ENCODE peak calls at places on chromosomes 13 and 19, in nine cellular contexts. One of them, this sample, is unnamed.

GRCh38 chr13:43804461-43805070 is 17.8 kb upstream of the ENOX1 start:
- DNase-seq in transverse colon: no peak
- DNase-seq in endothelial cell of umbilical vein: peak; percentile 83
- DNase-seq in breast epithelium: no peak
- DNase-seq in HCT116: peak; percentile 55
- DNase-seq in vagina: no peak
- DNase-seq in GM12891: no peak
- DNase-seq in stomach: no peak
- DNase-seq in GM12892: no peak
- DNase-seq in this sample: no peak

GRCh38 chr19:8569066-8569761 is 8.0 kb downstream of the MYO1F start:
- DNase-seq in transverse colon: peak; percentile 62
- DNase-seq in stomach: peak; percentile 44
- DNase-seq in GM12892: peak; percentile 70
- DNase-seq in endothelial cell of umbilical vein: no peak
- DNase-seq in HCT116: peak; percentile 49
- DNase-seq in vagina: no peak
- DNase-seq in GM12891: peak; percentile 84
- DNase-seq in breast epithelium: no peak
- DNase-seq in this sample: no peak

GRCh38 chr13:93284056-93284455 is 57.4 kb downstream of the GPC6 start:
- DNase-seq in HCT116: no peak
- DNase-seq in GM12891: no peak
- DNase-seq in vagina: no peak
- DNase-seq in GM12892: no peak
- DNase-seq in endothelial cell of umbilical vein: no peak
- DNase-seq in stomach: no peak
- DNase-seq in transverse colon: no peak
- DNase-seq in breast epithelium: no peak
- DNase-seq in this sample: no peak

GRCh38 chr19:2627319-2627829 is 75.1 kb downstream of the GNG7 start:
- DNase-seq in GM12891: no peak
- DNase-seq in HCT116: peak; percentile 92
- DNase-seq in transverse colon: peak; percentile 69
- DNase-seq in breast epithelium: peak; percentile 68
- DNase-seq in stomach: peak; percentile 87
- DNase-seq in vagina: peak; percentile 93
- DNase-seq in GM12892: no peak
- DNase-seq in endothelial cell of umbilical vein: peak; percentile 94
- DNase-seq in this sample: peak; percentile 95

GRCh38 chr13:113560645-113561416 is 23.7 kb upstream of the TFDP1 start:
- DNase-seq in stomach: peak; percentile 23
- DNase-seq in vagina: peak; percentile 72
- DNase-seq in GM12891: no peak
- DNase-seq in endothelial cell of umbilical vein: no peak
- DNase-seq in HCT116: no peak
- DNase-seq in transverse colon: no peak
- DNase-seq in GM12892: no peak
- DNase-seq in breast epithelium: peak; percentile 14
- DNase-seq in this sample: peak; percentile 82

GRCh38 chr19:31483226-31483857 is 134.1 kb upstream of the TSHZ3 start:
- DNase-seq in transverse colon: no peak
- DNase-seq in GM12892: no peak
- DNase-seq in HCT116: no peak
- DNase-seq in stomach: no peak
- DNase-seq in breast epithelium: no peak
- DNase-seq in vagina: no peak
- DNase-seq in endothelial cell of umbilical vein: no peak
- DNase-seq in GM12891: no peak
- DNase-seq in this sample: peak; percentile 92

GRCh38 chr13:39056018-39056417 is 17.8 kb downstream of the NHLRC3 start:
- DNase-seq in endothelial cell of umbilical vein: no peak
- DNase-seq in HCT116: no peak
- DNase-seq in stomach: no peak
- DNase-seq in GM12891: no peak
- DNase-seq in breast epithelium: no peak
- DNase-seq in transverse colon: no peak
- DNase-seq in vagina: no peak
- DNase-seq in GM12892: no peak
- DNase-seq in this sample: no peak

GRCh38 chr19:46076951-46077814 is 36.4 kb upstream of the IGFL4 start:
- DNase-seq in breast epithelium: no peak
- DNase-seq in transverse colon: peak; percentile 57
- DNase-seq in HCT116: peak; percentile 82
- DNase-seq in GM12891: peak; percentile 43
- DNase-seq in stomach: peak; percentile 52
- DNase-seq in vagina: no peak
- DNase-seq in GM12892: peak; percentile 33
- DNase-seq in endothelial cell of umbilical vein: peak; percentile 82
- DNase-seq in this sample: no peak

GRCh38 chr13:50235604-50236003 is 220.4 kb downstream of the KCNRG start:
- DNase-seq in GM12891: no peak
- DNase-seq in GM12892: no peak
- DNase-seq in vagina: no peak
- DNase-seq in endothelial cell of umbilical vein: no peak
- DNase-seq in HCT116: no peak
- DNase-seq in transverse colon: no peak
- DNase-seq in stomach: no peak
- DNase-seq in breast epithelium: no peak
- DNase-seq in this sample: no peak

GRCh38 chr13:91270031-91270430 is 77.5 kb upstream of the MIR17HG start:
- DNase-seq in endothelial cell of umbilical vein: peak; percentile 72
- DNase-seq in stomach: no peak
- DNase-seq in HCT116: no peak
- DNase-seq in breast epithelium: no peak
- DNase-seq in GM12891: no peak
- DNase-seq in vagina: no peak
- DNase-seq in transverse colon: no peak
- DNase-seq in GM12892: no peak
- DNase-seq in this sample: no peak

GRCh38 chr19:53912653-53913052 is 3.6 kb downstream of the CACNG7 start:
- DNase-seq in GM12892: no peak
- DNase-seq in breast epithelium: no peak
- DNase-seq in GM12891: no peak
- DNase-seq in transverse colon: no peak
- DNase-seq in HCT116: no peak
- DNase-seq in stomach: no peak
- DNase-seq in endothelial cell of umbilical vein: no peak
- DNase-seq in vagina: no peak
- DNase-seq in this sample: no peak

GRCh38 chr13:109666656-109667448 is 119.5 kb downstream of the IRS2 start:
- DNase-seq in vagina: no peak
- DNase-seq in HCT116: no peak
- DNase-seq in endothelial cell of umbilical vein: no peak
- DNase-seq in stomach: peak; percentile 26
- DNase-seq in GM12891: no peak
- DNase-seq in breast epithelium: no peak
- DNase-seq in transverse colon: no peak
- DNase-seq in GM12892: no peak
- DNase-seq in this sample: peak; percentile 74

GRCh38 chr19:2226051-2226839 is 9.9 kb downstream of the PLEKHJ1 start:
- DNase-seq in stomach: no peak
- DNase-seq in transverse colon: no peak
- DNase-seq in breast epithelium: no peak
- DNase-seq in GM12891: no peak
- DNase-seq in GM12892: no peak
- DNase-seq in HCT116: no peak
- DNase-seq in endothelial cell of umbilical vein: no peak
- DNase-seq in vagina: no peak
- DNase-seq in this sample: no peak

GRCh38 chr19:38869160-38869835 is 8.8 kb downstream of the RINL start:
- DNase-seq in vagina: no peak
- DNase-seq in transverse colon: peak; percentile 57
- DNase-seq in endothelial cell of umbilical vein: no peak
- DNase-seq in GM12891: no peak
- DNase-seq in stomach: no peak
- DNase-seq in GM12892: no peak
- DNase-seq in HCT116: no peak
- DNase-seq in breast epithelium: no peak
- DNase-seq in this sample: no peak

GRCh38 chr13:35599385-35599784 is 122.9 kb upstream of the MAB21L1 start:
- DNase-seq in GM12892: no peak
- DNase-seq in vagina: no peak
- DNase-seq in breast epithelium: no peak
- DNase-seq in GM12891: no peak
- DNase-seq in stomach: no peak
- DNase-seq in endothelial cell of umbilical vein: no peak
- DNase-seq in transverse colon: no peak
- DNase-seq in HCT116: no peak
- DNase-seq in this sample: no peak

GRCh38 chr13:48902421-48902820 is 73.3 kb upstream of the FNDC3A start:
- DNase-seq in stomach: no peak
- DNase-seq in endothelial cell of umbilical vein: no peak
- DNase-seq in GM12892: no peak
- DNase-seq in HCT116: no peak
- DNase-seq in vagina: no peak
- DNase-seq in GM12891: no peak
- DNase-seq in transverse colon: no peak
- DNase-seq in breast epithelium: no peak
- DNase-seq in this sample: no peak

GRCh38 chr13:21124853-21125252 is 51.5 kb downstream of the SKA3 start:
- DNase-seq in vagina: no peak
- DNase-seq in HCT116: no peak
- DNase-seq in stomach: no peak
- DNase-seq in endothelial cell of umbilical vein: peak; percentile 67
- DNase-seq in breast epithelium: no peak
- DNase-seq in transverse colon: no peak
- DNase-seq in GM12892: no peak
- DNase-seq in GM12891: no peak
- DNase-seq in this sample: no peak

DNA sequence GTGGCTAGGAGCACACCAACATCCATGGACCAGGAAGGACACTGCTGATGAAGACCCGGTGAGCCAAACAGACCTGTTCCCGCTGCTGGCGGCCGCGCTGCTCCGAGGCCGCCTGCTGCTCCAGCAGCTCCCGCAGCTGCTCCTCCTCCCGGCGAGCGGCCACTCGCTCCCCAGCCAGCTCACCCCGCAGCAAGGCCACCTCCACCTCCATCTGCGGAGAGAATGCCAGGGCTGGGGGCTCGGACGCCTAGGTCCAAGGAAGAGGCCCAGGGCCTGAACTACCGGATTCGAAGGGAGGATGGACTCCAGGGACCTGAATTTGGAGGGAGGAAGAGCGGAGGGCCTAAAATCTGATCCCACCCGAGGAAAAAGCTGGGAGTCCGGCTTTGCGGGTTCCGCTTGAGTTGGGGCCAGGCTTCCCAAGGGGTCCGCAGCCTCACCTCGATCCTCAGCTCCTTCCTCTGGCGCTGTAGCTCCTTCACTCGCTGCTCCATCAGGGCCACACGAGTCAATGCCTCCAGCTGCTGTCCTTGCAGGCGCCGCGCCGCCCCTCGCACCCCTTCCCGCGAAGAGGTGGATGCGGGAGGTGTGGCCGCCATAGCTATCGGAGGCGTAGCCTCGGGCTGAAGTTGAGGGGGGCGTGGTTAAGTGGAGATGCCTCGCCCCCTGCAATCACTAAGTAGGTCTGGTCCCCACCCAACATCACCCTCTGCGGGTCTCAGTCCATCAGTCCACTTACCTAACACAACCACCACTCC is 2.7 kb downstream of the PHLDB3 start:
- DNase-seq in stomach: no peak
- DNase-seq in GM12891: no peak
- DNase-seq in vagina: no peak
- DNase-seq in breast epithelium: no peak
- DNase-seq in HCT116: no peak
- DNase-seq in GM12892: no peak
- DNase-seq in endothelial cell of umbilical vein: no peak
- DNase-seq in transverse colon: no peak
- DNase-seq in this sample: no peak
- TF ChIP-seq POLR2AphosphoS5 in stomach: no peak
- TF ChIP-seq POLR2AphosphoS5 in GM12891: no peak
- TF ChIP-seq POLR2AphosphoS5 in vagina: no peak
- TF ChIP-seq POLR2AphosphoS5 in breast epithelium: no peak
- TF ChIP-seq POLR2AphosphoS5 in HCT116: no peak
- TF ChIP-seq POLR2AphosphoS5 in GM12892: no peak
- TF ChIP-seq POLR2AphosphoS5 in endothelial cell of umbilical vein: no peak
- TF ChIP-seq POLR2AphosphoS5 in transverse colon: no peak
- TF ChIP-seq POLR2AphosphoS5 in this sample: no peak

GRCh38 chr19:55189424-55189823 is 9.3 kb upstream of the SYT5 start:
- DNase-seq in GM12891: no peak
- DNase-seq in GM12892: no peak
- DNase-seq in HCT116: peak; percentile 88
- DNase-seq in vagina: peak; percentile 93
- DNase-seq in transverse colon: peak; percentile 23
- DNase-seq in endothelial cell of umbilical vein: peak; percentile 60
- DNase-seq in stomach: no peak
- DNase-seq in breast epithelium: no peak
- DNase-seq in this sample: no peak
- TF ChIP-seq POLR2AphosphoS5 in GM12891: no peak
- TF ChIP-seq POLR2AphosphoS5 in GM12892: no peak
- TF ChIP-seq POLR2AphosphoS5 in HCT116: peak; percentile 86
- TF ChIP-seq POLR2AphosphoS5 in vagina: peak; percentile 87
- TF ChIP-seq POLR2AphosphoS5 in transverse colon: peak; percentile 12
- TF ChIP-seq POLR2AphosphoS5 in endothelial cell of umbilical vein: peak; percentile 23
- TF ChIP-seq POLR2AphosphoS5 in stomach: no peak
- TF ChIP-seq POLR2AphosphoS5 in breast epithelium: peak; percentile 93
- TF ChIP-seq POLR2AphosphoS5 in this sample: no peak

DNA sequence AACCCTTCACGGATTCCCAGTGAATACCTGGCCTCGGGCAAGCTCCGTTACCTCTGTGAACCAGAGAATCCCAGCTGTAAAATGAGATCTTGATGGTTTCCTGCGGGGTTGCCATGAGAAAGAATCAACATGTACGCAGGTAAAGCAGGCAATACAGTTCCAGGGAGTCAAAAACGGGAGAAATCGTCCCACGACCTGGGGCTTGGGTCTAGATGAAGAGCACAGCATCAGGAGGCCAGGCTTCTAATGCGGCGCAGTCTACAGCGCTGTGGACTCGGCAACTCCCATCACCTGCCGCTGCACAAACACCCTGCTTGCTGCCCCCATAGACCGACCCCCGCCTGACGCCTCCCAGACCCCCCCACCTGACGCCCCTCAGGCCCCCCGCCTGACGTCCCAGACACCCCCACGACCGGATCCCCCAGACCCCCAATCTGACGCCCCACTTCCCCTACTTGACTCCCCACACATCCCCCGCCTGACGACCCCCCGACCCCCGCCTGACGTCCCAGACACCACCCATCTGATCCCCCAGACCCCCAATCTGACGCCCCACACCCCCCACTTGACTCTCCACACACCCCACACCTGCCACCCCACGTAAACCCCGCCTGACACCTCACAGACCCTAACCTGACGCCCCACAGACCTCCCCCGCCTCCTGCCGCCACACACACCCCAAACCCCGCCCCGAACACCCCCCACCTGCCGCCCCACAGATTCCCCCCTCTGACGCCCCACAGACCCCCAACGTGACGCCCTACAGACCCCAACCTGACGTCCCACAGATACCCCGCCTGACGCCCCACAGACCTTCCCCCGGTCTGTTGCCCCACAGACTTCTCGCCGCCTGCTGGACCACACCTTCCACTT is 589 bp downstream of the LIG4 start:
- DNase-seq in HCT116: no peak
- DNase-seq in vagina: no peak
- DNase-seq in GM12892: no peak
- DNase-seq in breast epithelium: no peak
- DNase-seq in stomach: no peak
- DNase-seq in GM12891: peak; percentile 20
- DNase-seq in endothelial cell of umbilical vein: no peak
- DNase-seq in transverse colon: no peak
- DNase-seq in this sample: no peak
- TF ChIP-seq POLR2AphosphoS5 in HCT116: no peak
- TF ChIP-seq POLR2AphosphoS5 in vagina: no peak
- TF ChIP-seq POLR2AphosphoS5 in GM12892: no peak
- TF ChIP-seq POLR2AphosphoS5 in breast epithelium: no peak
- TF ChIP-seq POLR2AphosphoS5 in stomach: no peak
- TF ChIP-seq POLR2AphosphoS5 in GM12891: no peak
- TF ChIP-seq POLR2AphosphoS5 in endothelial cell of umbilical vein: no peak
- TF ChIP-seq POLR2AphosphoS5 in transverse colon: no peak
- TF ChIP-seq POLR2AphosphoS5 in this sample: no peak

GRCh38 chr13:75050419-75051066 is 431.4 kb downstream of the TBC1D4 start:
- DNase-seq in vagina: no peak
- DNase-seq in transverse colon: no peak
- DNase-seq in breast epithelium: no peak
- DNase-seq in endothelial cell of umbilical vein: no peak
- DNase-seq in HCT116: no peak
- DNase-seq in GM12891: no peak
- DNase-seq in GM12892: no peak
- DNase-seq in stomach: no peak
- DNase-seq in this sample: no peak
- TF ChIP-seq POLR2AphosphoS5 in vagina: no peak
- TF ChIP-seq POLR2AphosphoS5 in transverse colon: no peak
- TF ChIP-seq POLR2AphosphoS5 in breast epithelium: no peak
- TF ChIP-seq POLR2AphosphoS5 in endothelial cell of umbilical vein: no peak
- TF ChIP-seq POLR2AphosphoS5 in HCT116: no peak
- TF ChIP-seq POLR2AphosphoS5 in GM12891: no peak
- TF ChIP-seq POLR2AphosphoS5 in GM12892: no peak
- TF ChIP-seq POLR2AphosphoS5 in stomach: no peak
- TF ChIP-seq POLR2AphosphoS5 in this sample: no peak